ENCODE peak calls at places on chromosomes 11 and 22, in four cellular contexts. T, B, Z and S are unnamed samples.

GRCh38 chr11:85694385-85694980 is 8.5 kb upstream of the CCDC89 start:
- DNase-seq in B (no peak), T (no peak), Z (no peak), S (no peak)

GRCh38 chr11:62925745-62926668 is 4.8 kb upstream of the CHRM1 start:
- DNase-seq in Z (no peak), T (no peak), B (peak; percentile 46), S (no peak)

GRCh38 chr22:37870273-37870672 is 21.1 kb downstream of the EIF3L start:
- DNase-seq in B (no peak), T (no peak), Z (no peak), S (no peak)

GRCh38 chr11:117716652-117717440 is 80.2 kb downstream of the DSCAML1 start:
- DNase-seq in B (no peak), Z (no peak), T (no peak), S (no peak)

GRCh38 chr11:64870176-64870892 is 8.1 kb downstream of the EHD1 start:
- DNase-seq in T (no peak), Z (no peak), B (no peak), S (no peak)

GRCh38 chr22:46022881-46023512 is 46.0 kb upstream of the WNT7B start:
- DNase-seq in T (no peak), Z (no peak), B (no peak), S (no peak)

GRCh38 chr11:1520987-1521349 is 34.4 kb upstream of the MOB2 start:
- DNase-seq in Z (no peak), B (no peak), T (no peak), S (no peak)

GRCh38 chr11:66188580-66188979 is 79.9 kb upstream of the RAB1B start:
- DNase-seq in Z (no peak), T (no peak), B (no peak), S (no peak)

GRCh38 chr11:20156280-20156875 is 3.9 kb downstream of the DBX1 start:
- DNase-seq in B (peak; percentile 34), T (peak; percentile 23), Z (no peak), S (no peak)

GRCh38 chr11:15909937-15910598 is 446.3 kb downstream of the SOX6 start:
- DNase-seq in T (no peak), B (no peak), Z (no peak), S (no peak)

GRCh38 chr22:40002935-40003715 is 8.4 kb downstream of the FAM83F start:
- DNase-seq in T (no peak), Z (no peak), B (no peak), S (no peak)

GRCh38 chr11:9273430-9274336 is 8.5 kb upstream of the DENND5A start:
- DNase-seq in Z (no peak), T (no peak), B (no peak), S (peak; percentile 19)

GRCh38 chr22:24564376-24565058 is 8.7 kb downstream of the SNRPD3 start:
- DNase-seq in B (no peak), Z (no peak), T (no peak), S (no peak)

GRCh38 chr11:37105456-37105855 is 507.4 kb upstream of the RAG2 start:
- DNase-seq in Z (no peak), T (no peak), B (no peak), S (no peak)